ENCODE peak calls at places on chromosome 22, in nine cellular contexts. T is HL-60, Q is endodermal cell, B is MM.1S, P is RWPE1, I is natural killer cell, N is heart left ventricle, C is kidney, G is body of pancreas. K is an unnamed sample.
A peak's percentile ranks its signal among the peaks of the same experiment; 100 is the strongest.

GRCh38 chr22:50343541-50343935 is 411 bp downstream of the PPP6R2 start:
- DNase-seq in T (no peak), Q (no peak), B (no peak), P (no peak), I (no peak), N (no peak), C (no peak), G (no peak), K (no peak)

GRCh38 chr22:21082248-21082647 is 36.5 kb downstream of the LRRC74B start:
- DNase-seq in T (no peak), Q (no peak), B (no peak), P (no peak), I (no peak), N (no peak), C (no peak), G (no peak), K (no peak)

GRCh38 chr22:27270818-27271510 is 530.6 kb downstream of the MN1 start:
- DNase-seq in T (no peak), Q (no peak), B (no peak), P (no peak), I (no peak), N (no peak), C (no peak), G (no peak), K (no peak)

GRCh38 chr22:20268350-20269012 is 363 bp upstream of the RTN4R start:
- DNase-seq in T (peak; percentile 21), Q (peak; percentile 89), B (peak; percentile 36), P (peak; percentile 44), I (peak; percentile 67), N (peak; percentile 82), C (no peak), G (peak; percentile 75), K (peak; percentile 64)

GRCh38 chr22:40040927-40041326 is 46.2 kb downstream of the FAM83F start:
- DNase-seq in T (peak; percentile 13), Q (no peak), B (no peak), P (no peak), I (no peak), N (no peak), C (peak; percentile 82), G (peak; percentile 41), K (no peak)

GRCh38 chr22:22812031-22812905 is 75.3 kb upstream of the IGLL5 start:
- DNase-seq in T (no peak), Q (no peak), B (no peak), P (no peak), I (no peak), N (no peak), C (no peak), G (no peak), K (no peak)

GRCh38 chr22:39148727-39149535 is 3.5 kb downstream of the CBX7 start:
- DNase-seq in T (no peak), Q (peak; percentile 86), B (peak; percentile 82), P (no peak), I (no peak), N (no peak), C (no peak), G (peak; percentile 50), K (peak; percentile 50)

GRCh38 chr22:39180566-39180965 is 28.1 kb upstream of the CBX7 start:
- DNase-seq in T (no peak), Q (no peak), B (no peak), P (no peak), I (no peak), N (no peak), C (no peak), G (no peak), K (no peak)

GRCh38 chr22:35102663-35103062 is 36.7 kb downstream of the ISX start:
- DNase-seq in T (peak; percentile 34), Q (peak; percentile 85), B (peak; percentile 51), P (peak; percentile 13), I (no peak), N (no peak), C (no peak), G (no peak), K (no peak)

GRCh38 chr22:40294696-40295095 is 51.6 kb upstream of the ADSL start:
- DNase-seq in T (no peak), Q (no peak), B (no peak), P (no peak), I (no peak), N (no peak), C (no peak), G (no peak), K (no peak)

GRCh38 chr22:26658671-26659478 is 1.5 kb downstream of the MIAT start:
- DNase-seq in T (peak; percentile 83), Q (peak; percentile 95), B (peak; percentile 93), P (peak; percentile 88), I (peak; percentile 58), N (peak; percentile 63), C (no peak), G (no peak), K (peak; percentile 30)

GRCh38 chr22:43066844-43067385 is 22.3 kb downstream of the TTLL1 start:
- DNase-seq in T (no peak), Q (no peak), B (no peak), P (no peak), I (no peak), N (no peak), C (no peak), G (no peak), K (no peak)

GRCh38 chr22:22235564-22235963 is 9.0 kb upstream of the VPREB1 start:
- DNase-seq in T (peak; percentile 30), Q (peak; percentile 86), B (peak; percentile 76), P (no peak), I (no peak), N (no peak), C (no peak), G (peak; percentile 35), K (no peak)

GRCh38 chr22:50314455-50315288 is 7.2 kb upstream of the PLXNB2 start:
- DNase-seq in T (peak; percentile 82), Q (peak; percentile 72), B (peak; percentile 92), P (no peak), I (peak; percentile 68), N (peak; percentile 86), C (peak; percentile 80), G (no peak), K (peak; percentile 76)

GRCh38 chr22:44360686-44361381 is 48.1 kb upstream of the SHISAL1 start:
- DNase-seq in T (no peak), Q (peak; percentile 57), B (no peak), P (peak; percentile 73), I (no peak), N (peak; percentile 66), C (peak; percentile 75), G (no peak), K (no peak)
- TF ChIP-seq CTCF in T (no peak), Q (no peak), B (no peak), P (peak; percentile 44), I (no peak), N (peak; percentile 12), C (no peak), G (no peak), K (no peak)

GRCh38 chr22:45993143-45993692 is 16.3 kb upstream of the WNT7B start:
- DNase-seq in T (no peak), Q (no peak), B (no peak), P (no peak), I (no peak), N (no peak), C (no peak), G (no peak), K (no peak)

GRCh38 chr22:45995405-45996101 is 18.6 kb upstream of the WNT7B start:
- DNase-seq in T (no peak), Q (no peak), B (no peak), P (no peak), I (no peak), N (peak; percentile 63), C (peak; percentile 74), G (no peak), K (no peak)

GRCh38 chr22:45996241-45997076 is 19.5 kb upstream of the WNT7B start:
- DNase-seq in T (peak; percentile 82), Q (no peak), B (no peak), P (no peak), I (no peak), N (peak; percentile 90), C (peak; percentile 94), G (no peak), K (peak; percentile 47)

GRCh38 chr22:45993841-45994240 is 16.9 kb upstream of the WNT7B start:
- DNase-seq in T (no peak), Q (no peak), B (no peak), P (no peak), I (no peak), N (peak; percentile 7), C (peak; percentile 23), G (no peak), K (no peak)

GRCh38 chr22:45994516-45995404 is 17.8 kb upstream of the WNT7B start:
- DNase-seq in T (peak; percentile 76), Q (peak; percentile 97), B (peak; percentile 39), P (peak; percentile 52), I (peak; percentile 77), N (peak; percentile 94), C (peak; percentile 94), G (peak; percentile 84), K (peak; percentile 79)
- TF ChIP-seq CTCF in T (peak; percentile 90), Q (peak; percentile 98), B (peak; percentile 96), P (peak; percentile 88), I (peak; percentile 95), N (peak; percentile 99), C (peak; percentile 96), G (peak; percentile 97), K (peak; percentile 24)

DNA sequence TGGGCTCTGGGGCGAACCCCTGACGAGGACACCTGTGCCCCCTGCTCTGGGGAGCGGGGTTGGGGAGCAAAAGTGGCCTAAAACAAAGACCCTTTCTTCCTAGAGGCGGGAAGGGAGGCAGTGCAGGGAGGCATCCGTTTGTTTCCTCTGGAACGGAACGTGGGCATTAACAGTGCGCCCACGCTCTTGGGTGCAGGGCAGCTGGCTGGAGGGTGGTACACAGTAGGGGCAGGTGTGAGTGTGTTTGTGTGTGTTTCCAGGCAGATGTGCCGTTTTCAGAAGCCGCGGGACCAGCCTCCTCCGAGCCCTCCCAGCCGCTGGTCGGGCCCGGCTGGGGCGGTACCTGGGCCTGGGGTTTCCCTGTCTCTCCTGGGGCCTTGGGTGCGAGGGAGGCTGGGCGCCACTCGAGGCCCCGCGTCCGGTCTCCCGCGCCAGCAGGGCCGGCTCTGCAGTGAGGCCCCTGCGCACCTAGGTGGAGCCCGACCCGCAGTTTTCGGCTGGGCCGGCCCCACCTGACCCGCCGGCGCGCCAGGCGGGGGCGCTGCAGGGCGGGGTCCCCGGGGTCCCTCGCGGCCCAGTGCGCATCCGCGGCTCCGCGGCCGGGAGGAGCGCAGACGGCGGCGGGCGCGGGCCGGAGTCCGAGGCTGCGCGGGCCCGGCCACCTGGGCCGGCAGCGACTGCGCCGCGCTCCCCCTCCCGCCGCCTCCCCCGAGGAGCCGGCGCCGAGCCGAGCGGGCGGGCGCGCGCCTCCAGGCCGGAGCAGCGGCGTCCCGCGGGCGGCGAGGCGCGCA is 1252.7 kb downstream of the BRD1 start:
- DNase-seq in T (peak; percentile 10), Q (peak; percentile 91), B (peak; percentile 70), P (no peak), I (no peak), N (peak; percentile 49), C (peak; percentile 79), G (peak; percentile 61), K (no peak)
- TF ChIP-seq CTCF in T (no peak), Q (peak; percentile 81), B (peak; percentile 50), P (no peak), I (no peak), N (no peak), C (peak; percentile 36), G (peak; percentile 32), K (no peak)

DNA sequence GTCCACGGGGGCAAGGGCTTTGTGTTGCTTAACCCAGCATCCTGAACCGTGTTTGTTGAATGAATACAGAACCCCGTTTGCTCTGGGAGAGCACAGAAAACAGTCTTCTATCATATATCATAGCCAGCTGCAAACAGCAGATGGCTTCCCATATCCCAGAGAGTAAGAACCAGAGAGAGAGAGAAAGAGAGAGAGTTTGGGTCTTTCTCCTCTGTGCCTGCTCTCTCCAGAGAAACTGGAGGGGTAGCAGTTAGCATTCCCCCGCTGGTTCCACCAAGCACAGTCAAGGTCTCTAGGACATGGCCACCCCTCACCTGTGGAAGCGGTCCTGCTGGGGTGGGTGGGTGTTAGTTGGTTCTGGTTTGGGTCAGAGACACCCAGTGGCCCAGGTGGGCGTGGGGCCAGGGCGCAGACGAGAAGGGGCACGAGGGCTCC is 487 bp upstream of the TIMP3 start:
- DNase-seq in T (no peak), Q (no peak), B (no peak), P (no peak), I (no peak), N (no peak), C (no peak), G (no peak), K (no peak)
- TF ChIP-seq CTCF in T (no peak), Q (no peak), B (no peak), P (no peak), I (no peak), N (no peak), C (no peak), G (no peak), K (no peak)